ENCODE peak calls at places on chromosome 21, in six cellular contexts. W, N, C, P, B and U are unnamed samples.

GRCh38 chr21:41651830-41652229 is 115.0 kb downstream of the RIPK4 start:
- DNase-seq in W (no peak), N (no peak), C (no peak), P (no peak), B (no peak), U (no peak)

GRCh38 chr21:44918107-44918470 is 2.6 kb downstream of the ITGB2 start:
- DNase-seq in W (no peak), N (no peak), C (no peak), P (no peak), B (no peak), U (no peak)

GRCh38 chr21:36068748-36069398 is 951 bp upstream of the CBR1 start:
- DNase-seq in W (no peak), N (no peak), C (no peak), P (no peak), B (no peak), U (no peak)

GRCh38 chr21:45035477-45035848 is 38.9 kb upstream of the ADARB1 start:
- DNase-seq in W (no peak), N (no peak), C (no peak), P (no peak), B (no peak), U (no peak)

GRCh38 chr21:19065164-19065563 is 661.6 kb upstream of the TMPRSS15 start:
- DNase-seq in W (no peak), N (no peak), C (no peak), P (no peak), B (no peak), U (no peak)

GRCh38 chr21:23401278-23401677 is 2206.0 kb downstream of the MRPL39 start:
- DNase-seq in W (peak; percentile 17), N (peak; percentile 28), C (no peak), P (no peak), B (no peak), U (no peak)

GRCh38 chr21:16420086-16420724 is 690.4 kb downstream of the USP25 start:
- DNase-seq in W (no peak), N (peak; percentile 70), C (no peak), P (no peak), B (peak; percentile 84), U (no peak)

GRCh38 chr21:14864211-14865021 is 200.4 kb downstream of the NRIP1 start:
- DNase-seq in W (peak; percentile 76), N (peak; percentile 71), C (no peak), P (no peak), B (peak; percentile 95), U (peak; percentile 93)

GRCh38 chr21:36260802-36261201 is 59.2 kb upstream of the MORC3 start:
- DNase-seq in W (no peak), N (no peak), C (no peak), P (no peak), B (no peak), U (no peak)

GRCh38 chr21:34743831-34744230 is 75.0 kb downstream of the CLIC6 start:
- DNase-seq in W (no peak), N (no peak), C (no peak), P (no peak), B (no peak), U (peak; percentile 22)

GRCh38 chr21:39319814-39320332 is 6.4 kb upstream of the BRWD1 start:
- DNase-seq in W (no peak), N (no peak), C (no peak), P (no peak), B (no peak), U (peak; percentile 40)

GRCh38 chr21:35428041-35428400 is 378.9 kb upstream of the RUNX1 start:
- DNase-seq in W (no peak), N (no peak), C (no peak), P (no peak), B (no peak), U (peak; percentile 65)

GRCh38 chr21:24275613-24276012 is 1331.7 kb downstream of the MRPL39 start:
- DNase-seq in W (no peak), N (no peak), C (no peak), P (no peak), B (no peak), U (no peak)

GRCh38 chr21:28464095-28464494 is 528.6 kb downstream of the LTN1 start:
- DNase-seq in W (no peak), N (no peak), C (no peak), P (no peak), B (no peak), U (no peak)

GRCh38 chr21:31041295-31042079 is 3.2 kb upstream of the KRTAP19-8 start:
- DNase-seq in W (no peak), N (no peak), C (no peak), P (no peak), B (no peak), U (no peak)

GRCh38 chr21:15625363-15625762 is 104.4 kb upstream of the USP25 start:
- DNase-seq in W (no peak), N (no peak), C (no peak), P (no peak), B (no peak), U (no peak)

GRCh38 chr21:36841866-36842265 is 124.6 kb downstream of the HLCS start:
- DNase-seq in W (no peak), N (no peak), C (no peak), P (no peak), B (no peak), U (no peak)

GRCh38 chr21:45336870-45337269 is 49.2 kb upstream of the POFUT2 start:
- DNase-seq in W (no peak), N (no peak), C (no peak), P (no peak), B (no peak), U (no peak)

GRCh38 chr21:45541221-45542039 is 810 bp downstream of the SLC19A1 start:
- DNase-seq in W (peak; percentile 62), N (peak; percentile 78), C (peak; percentile 49), P (peak; percentile 70), B (peak; percentile 37), U (peak; percentile 40)

GRCh38 chr21:32364387-32364786 is 28.4 kb downstream of the URB1 start:
- DNase-seq in W (no peak), N (no peak), C (no peak), P (no peak), B (peak; percentile 65), U (no peak)

GRCh38 chr21:20996421-20997307 is 1.5 kb upstream of the NCAM2 start:
- DNase-seq in W (no peak), N (no peak), C (no peak), P (no peak), B (no peak), U (peak; percentile 22)

GRCh38 chr21:14259669-14260458 is 43.9 kb downstream of the RBM11 start:
- DNase-seq in W (peak; percentile 49), N (peak; percentile 12), C (no peak), P (no peak), B (peak; percentile 84), U (peak; percentile 44)

GRCh38 chr21:28521932-28522826 is 470.5 kb downstream of the LTN1 start:
- DNase-seq in W (peak; percentile 1), N (no peak), C (no peak), P (no peak), B (peak; percentile 11), U (peak; percentile 53)

GRCh38 chr21:17640821-17641220 is 28.1 kb upstream of the BTG3 start:
- DNase-seq in W (no peak), N (no peak), C (no peak), P (no peak), B (no peak), U (no peak)

GRCh38 chr21:39533545-39534226 is 79.1 kb upstream of the B3GALT5 start:
- DNase-seq in W (no peak), N (no peak), C (no peak), P (no peak), B (no peak), U (no peak)